ENCODE peak calls at places on chromosomes 2 and 18, in five cellular contexts. D, N, R, Y and V are unnamed samples.

GRCh38 chr2:10053351-10053750 is 10.0 kb downstream of the KLF11 start:
- DNase-seq in D (no peak), N (no peak), R (no peak), Y (no peak), V (no peak)

GRCh38 chr2:25347205-25347815 is 5.6 kb upstream of the DNMT3A start:
- DNase-seq in D (peak), Y (peak), R (no peak), N (peak), V (peak)

GRCh38 chr2:100742884-100743283 is 77.1 kb upstream of the NPAS2 start:
- DNase-seq in D (no peak), N (peak), R (no peak), Y (peak), V (no peak)

GRCh38 chr2:54479422-54479821 is 23.3 kb downstream of the SPTBN1 start:
- DNase-seq in N (peak), R (no peak), D (no peak), Y (peak), V (no peak)

GRCh38 chr18:23283933-23284430 is 148.7 kb downstream of the CABLES1 start:
- DNase-seq in Y (peak), D (peak), N (peak), R (no peak), V (peak)

GRCh38 chr2:225091336-225091735 is 49.1 kb upstream of the DOCK10 start:
- DNase-seq in Y (peak), N (peak), R (no peak), D (peak), V (no peak)

GRCh38 chr2:200430017-200430416 is 79.9 kb downstream of the KCTD18 start:
- DNase-seq in R (no peak), D (no peak), Y (no peak), N (peak), V (no peak)

GRCh38 chr2:135121016-135121657 is 69.0 kb downstream of the RAB3GAP1 start:
- DNase-seq in D (no peak), N (no peak), Y (no peak), R (no peak), V (no peak)

GRCh38 chr2:136115183-136115751 is 2.7 kb downstream of the CXCR4 start:
- DNase-seq in N (no peak), R (no peak), D (no peak), Y (no peak), V (no peak)

GRCh38 chr2:240288087-240288521 is 147.4 kb upstream of the GPC1 start:
- DNase-seq in R (no peak), N (no peak), D (no peak), Y (no peak), V (peak)

GRCh38 chr2:53448591-53448990 is 319.0 kb upstream of the CHAC2 start:
- DNase-seq in N (peak), R (no peak), D (peak), Y (peak), V (no peak)

GRCh38 chr18:48131042-48131441 is 200.6 kb upstream of the SMAD2 start:
- DNase-seq in D (no peak), N (no peak), Y (no peak), R (no peak), V (no peak)

GRCh38 chr2:31333046-31333445 is 81.5 kb downstream of the XDH start:
- DNase-seq in D (no peak), Y (no peak), N (no peak), R (no peak), V (no peak)

GRCh38 chr18:12408247-12408869 is 629 bp downstream of the PRELID3A start:
- DNase-seq in R (peak), D (peak), N (peak), Y (peak), V (no peak)

GRCh38 chr2:218263817-218264611 is 3.2 kb downstream of the GPBAR1 start:
- DNase-seq in R (no peak), D (no peak), N (no peak), Y (no peak), V (no peak)

GRCh38 chr2:2656046-2656715 is 325.1 kb upstream of the MYT1L start:
- DNase-seq in R (no peak), N (no peak), Y (no peak), D (no peak), V (no peak)

GRCh38 chr2:199875400-199875799 is 24.4 kb upstream of the FTCDNL1 start:
- DNase-seq in Y (peak), N (peak), R (no peak), D (no peak), V (no peak)

GRCh38 chr2:96642564-96643350 is at the start of gene FER1L5:
- DNase-seq in D (no peak), N (peak), R (no peak), Y (peak), V (peak)
- H3K9ac ChIP-seq in D (no peak), N (peak), R (no peak), Y (peak), V (no peak)

DNA sequence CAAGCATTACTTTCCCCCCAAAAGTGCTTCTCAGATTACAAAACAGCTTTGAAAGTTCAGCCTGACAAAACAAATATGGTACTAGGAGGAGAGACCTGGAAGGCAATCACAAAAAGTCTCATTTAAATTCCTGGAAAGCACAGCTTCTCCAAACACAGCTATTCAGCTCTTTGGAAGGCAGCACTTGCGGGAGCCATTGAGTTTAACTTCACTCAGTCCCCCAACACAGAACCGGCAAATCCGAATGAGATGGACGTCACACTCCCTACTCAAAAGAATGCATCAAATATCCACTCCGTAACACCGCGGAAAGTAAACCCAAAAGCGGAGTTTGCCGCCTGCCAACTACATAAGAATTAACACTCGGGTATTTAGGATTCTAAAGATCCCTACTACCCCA is 641 bp downstream of the ST6GAL2 start:
- DNase-seq in D (peak), Y (peak), N (peak), R (no peak), V (peak)
- H3K9ac ChIP-seq in D (peak), Y (peak), N (no peak), R (no peak), V (peak)

DNA sequence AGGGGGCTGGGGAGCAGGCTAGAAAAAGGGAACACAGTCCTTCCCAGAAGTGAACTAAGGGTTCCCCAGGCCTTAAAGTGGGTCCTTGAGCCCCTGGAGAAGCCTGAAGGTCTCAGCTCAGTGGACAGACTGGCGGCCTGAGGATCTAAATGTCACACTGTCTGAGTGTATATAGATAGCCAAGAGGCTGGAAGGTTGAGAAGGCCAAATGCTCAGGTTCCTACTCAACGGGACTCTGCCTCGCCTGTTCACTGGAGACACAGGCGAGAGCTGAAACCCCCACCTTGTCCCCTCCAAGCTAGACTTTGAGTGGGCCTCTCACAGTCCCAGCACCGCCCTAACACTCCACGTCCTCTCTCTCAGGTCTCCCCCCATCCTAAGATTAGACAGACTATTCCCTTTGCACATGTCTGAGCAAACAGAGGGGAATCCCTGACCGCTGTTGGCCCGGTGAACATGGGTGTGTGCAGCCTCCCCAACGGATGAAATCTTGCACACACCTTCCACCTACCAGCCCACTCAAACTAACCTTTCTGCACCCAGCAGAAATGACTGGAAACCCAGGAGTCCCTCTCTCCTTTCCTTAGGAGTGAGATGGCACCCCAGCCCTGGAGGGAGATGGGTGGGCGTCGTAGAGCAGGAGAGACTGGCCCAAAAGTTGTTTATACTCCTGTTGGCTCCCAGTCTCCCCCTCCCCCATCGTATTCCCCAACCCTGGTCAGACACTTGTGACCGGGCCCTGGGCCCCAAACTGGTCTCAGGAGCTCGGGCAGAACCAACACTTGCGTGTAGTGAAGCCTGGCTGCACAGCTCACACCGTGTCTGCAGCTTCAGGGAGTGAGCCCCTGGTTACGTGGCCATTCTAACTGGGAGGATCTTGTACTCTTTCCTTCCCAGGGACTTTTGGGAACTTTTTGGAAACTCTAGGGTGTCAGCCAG is 1.9 kb downstream of the PKDCC start:
- DNase-seq in N (peak), Y (no peak), R (no peak), D (no peak), V (no peak)
- H3K9ac ChIP-seq in N (peak), Y (peak), R (no peak), D (no peak), V (peak)

DNA sequence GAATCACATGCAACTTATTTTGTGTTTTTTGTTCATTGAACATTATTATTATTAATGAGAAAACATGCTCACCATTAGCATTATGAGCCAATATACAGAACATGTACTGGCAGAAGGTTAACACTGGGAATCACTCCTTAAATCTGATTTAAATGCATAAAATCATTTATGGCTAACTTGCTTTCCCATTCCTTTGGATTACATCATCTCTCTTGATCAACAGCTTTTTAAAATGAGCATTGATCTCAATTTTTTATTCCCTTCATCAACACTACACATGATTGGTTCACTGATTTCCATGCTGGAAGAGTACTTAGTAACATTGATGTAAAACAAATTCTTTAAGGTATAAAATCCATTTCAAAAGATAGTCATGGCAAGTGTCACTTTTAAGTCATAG is 24.7 kb upstream of the BUB1 start:
- DNase-seq in Y (no peak), R (no peak), D (no peak), N (no peak), V (no peak)
- H3K9ac ChIP-seq in Y (no peak), R (no peak), D (no peak), N (no peak), V (no peak)

GRCh38 chr2:19933351-19933981 is 31.7 kb upstream of the TTC32 start:
- DNase-seq in R (no peak), D (peak), N (peak), Y (peak), V (no peak)
- H3K9ac ChIP-seq in R (no peak), D (peak), N (peak), Y (peak), V (no peak)

GRCh38 chr2:120828832-120829632 is 93.4 kb downstream of the GLI2 start:
- DNase-seq in Y (no peak), R (no peak), N (no peak), D (no peak), V (no peak)
- H3K9ac ChIP-seq in Y (no peak), R (no peak), N (no peak), D (no peak), V (no peak)

GRCh38 chr2:205769494-205769848 is 87.2 kb downstream of the NRP2 start:
- DNase-seq in N (peak), D (peak), Y (peak), R (no peak), V (no peak)
- H3K9ac ChIP-seq in N (no peak), D (no peak), Y (peak), R (no peak), V (no peak)